ENCODE peak calls at places on chromosomes 4 and X, in ten cellular contexts. One of them, this sample, is unnamed. For H3K4me1, the result is how much of the 10 kb centered on the place peaks cover.

GRCh38 chr4:122777846-122778501 is 45.5 kb downstream of the BBS12 start:
- DNase-seq in sigmoid colon: no peak
- DNase-seq in cardiac muscle cell: peak
- DNase-seq in tibial nerve: no peak
- DNase-seq in mucosa of descending colon: no peak
- DNase-seq in fibroblast of lung: peak
- DNase-seq in naive thymus-derived CD4-positive, alpha-beta T cell: no peak
- DNase-seq in neuronal stem cell: no peak
- DNase-seq in SK-N-SH: no peak
- DNase-seq in heart right ventricle: no peak
- DNase-seq in this sample: no peak

GRCh38 chr4:26525136-26525535 is 34.9 kb upstream of the CCKAR start:
- DNase-seq in sigmoid colon: no peak
- DNase-seq in cardiac muscle cell: peak
- DNase-seq in tibial nerve: no peak
- DNase-seq in mucosa of descending colon: no peak
- DNase-seq in fibroblast of lung: peak
- DNase-seq in naive thymus-derived CD4-positive, alpha-beta T cell: no peak
- DNase-seq in neuronal stem cell: no peak
- DNase-seq in SK-N-SH: no peak
- DNase-seq in heart right ventricle: no peak
- DNase-seq in this sample: no peak

GRCh38 chr4:6673660-6674499 is 19.8 kb upstream of the S100P start:
- DNase-seq in sigmoid colon: peak
- DNase-seq in cardiac muscle cell: peak
- DNase-seq in tibial nerve: peak
- DNase-seq in mucosa of descending colon: peak
- DNase-seq in fibroblast of lung: peak
- DNase-seq in naive thymus-derived CD4-positive, alpha-beta T cell: peak
- DNase-seq in neuronal stem cell: peak
- DNase-seq in SK-N-SH: peak
- DNase-seq in heart right ventricle: peak
- DNase-seq in this sample: peak

GRCh38 chr4:137960371-137961050 is 281.6 kb downstream of the SLC7A11 start:
- DNase-seq in sigmoid colon: no peak
- DNase-seq in cardiac muscle cell: peak
- DNase-seq in tibial nerve: no peak
- DNase-seq in mucosa of descending colon: no peak
- DNase-seq in fibroblast of lung: peak
- DNase-seq in naive thymus-derived CD4-positive, alpha-beta T cell: no peak
- DNase-seq in neuronal stem cell: no peak
- DNase-seq in SK-N-SH: no peak
- DNase-seq in heart right ventricle: no peak
- DNase-seq in this sample: no peak

GRCh38 chrX:97806238-97806637 is 922.5 kb downstream of the RPA4 start:
- DNase-seq in sigmoid colon: no peak
- DNase-seq in cardiac muscle cell: no peak
- DNase-seq in tibial nerve: no peak
- DNase-seq in mucosa of descending colon: no peak
- DNase-seq in fibroblast of lung: peak
- DNase-seq in naive thymus-derived CD4-positive, alpha-beta T cell: no peak
- DNase-seq in neuronal stem cell: no peak
- DNase-seq in SK-N-SH: no peak
- DNase-seq in heart right ventricle: no peak
- DNase-seq in this sample: no peak

GRCh38 chrX:110170029-110170428 is 147.9 kb downstream of the AMMECR1 start:
- DNase-seq in sigmoid colon: no peak
- DNase-seq in cardiac muscle cell: no peak
- DNase-seq in tibial nerve: no peak
- DNase-seq in mucosa of descending colon: no peak
- DNase-seq in fibroblast of lung: no peak
- DNase-seq in naive thymus-derived CD4-positive, alpha-beta T cell: no peak
- DNase-seq in neuronal stem cell: no peak
- DNase-seq in SK-N-SH: no peak
- DNase-seq in heart right ventricle: no peak
- DNase-seq in this sample: no peak

GRCh38 chrX:39577976-39578962 is 519.5 kb downstream of the BCOR start:
- DNase-seq in sigmoid colon: no peak
- DNase-seq in cardiac muscle cell: peak
- DNase-seq in tibial nerve: peak
- DNase-seq in mucosa of descending colon: peak
- DNase-seq in fibroblast of lung: peak
- DNase-seq in naive thymus-derived CD4-positive, alpha-beta T cell: no peak
- DNase-seq in neuronal stem cell: no peak
- DNase-seq in SK-N-SH: no peak
- DNase-seq in heart right ventricle: peak
- DNase-seq in this sample: no peak

GRCh38 chrX:13774696-13775095 is 40.1 kb downstream of the OFD1 start:
- DNase-seq in sigmoid colon: no peak
- DNase-seq in cardiac muscle cell: no peak
- DNase-seq in tibial nerve: no peak
- DNase-seq in mucosa of descending colon: no peak
- DNase-seq in fibroblast of lung: no peak
- DNase-seq in naive thymus-derived CD4-positive, alpha-beta T cell: no peak
- DNase-seq in neuronal stem cell: no peak
- DNase-seq in SK-N-SH: no peak
- DNase-seq in heart right ventricle: no peak
- DNase-seq in this sample: no peak

GRCh38 chr4:15920723-15921591 is 17.6 kb downstream of the FGFBP1 start:
- DNase-seq in sigmoid colon: no peak
- DNase-seq in cardiac muscle cell: peak
- DNase-seq in tibial nerve: peak
- DNase-seq in mucosa of descending colon: peak
- DNase-seq in fibroblast of lung: peak
- DNase-seq in naive thymus-derived CD4-positive, alpha-beta T cell: no peak
- DNase-seq in neuronal stem cell: no peak
- DNase-seq in SK-N-SH: no peak
- DNase-seq in heart right ventricle: no peak
- DNase-seq in this sample: peak

GRCh38 chrX:29491659-29492058 is 723.7 kb upstream of the MAGEB2 start:
- DNase-seq in sigmoid colon: no peak
- DNase-seq in cardiac muscle cell: no peak
- DNase-seq in tibial nerve: no peak
- DNase-seq in mucosa of descending colon: no peak
- DNase-seq in fibroblast of lung: no peak
- DNase-seq in naive thymus-derived CD4-positive, alpha-beta T cell: no peak
- DNase-seq in neuronal stem cell: no peak
- DNase-seq in SK-N-SH: no peak
- DNase-seq in heart right ventricle: no peak
- DNase-seq in this sample: no peak

GRCh38 chr4:24115101-24115500 is 225.3 kb upstream of the PPARGC1A start:
- DNase-seq in sigmoid colon: no peak
- DNase-seq in cardiac muscle cell: no peak
- DNase-seq in tibial nerve: no peak
- DNase-seq in mucosa of descending colon: no peak
- DNase-seq in fibroblast of lung: no peak
- DNase-seq in naive thymus-derived CD4-positive, alpha-beta T cell: no peak
- DNase-seq in neuronal stem cell: no peak
- DNase-seq in SK-N-SH: no peak
- DNase-seq in heart right ventricle: no peak
- DNase-seq in this sample: no peak

GRCh38 chr4:139665690-139666529 is at the start of gene MGST2:
- DNase-seq in sigmoid colon: peak
- DNase-seq in cardiac muscle cell: peak
- DNase-seq in tibial nerve: peak
- DNase-seq in mucosa of descending colon: peak
- DNase-seq in fibroblast of lung: peak
- DNase-seq in naive thymus-derived CD4-positive, alpha-beta T cell: no peak
- DNase-seq in neuronal stem cell: peak
- DNase-seq in SK-N-SH: peak
- DNase-seq in heart right ventricle: peak
- DNase-seq in this sample: peak

DNA sequence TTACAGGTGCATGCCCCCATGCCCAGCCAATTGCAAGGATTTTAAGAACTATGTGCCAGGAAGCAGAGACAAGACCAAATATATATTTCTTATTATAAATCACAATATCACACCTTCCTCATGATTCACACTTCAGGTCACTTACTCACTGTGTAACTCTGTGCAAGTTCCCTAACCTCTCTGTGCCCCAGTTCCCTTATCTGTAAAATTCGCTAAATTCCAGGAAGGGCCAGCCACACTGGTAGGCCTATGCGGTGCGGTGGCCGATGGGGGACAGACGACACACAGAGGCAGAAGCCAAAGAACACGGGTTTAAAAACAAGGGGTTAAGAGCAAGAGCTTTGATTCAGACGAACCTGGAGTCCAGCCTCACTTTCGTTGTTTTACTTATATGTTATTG is 2.8 kb downstream of the TRIM2 start:
- DNase-seq in sigmoid colon: no peak
- DNase-seq in cardiac muscle cell: no peak
- DNase-seq in tibial nerve: no peak
- DNase-seq in mucosa of descending colon: no peak
- DNase-seq in fibroblast of lung: no peak
- DNase-seq in naive thymus-derived CD4-positive, alpha-beta T cell: no peak
- DNase-seq in neuronal stem cell: no peak
- DNase-seq in SK-N-SH: no peak
- DNase-seq in heart right ventricle: no peak
- DNase-seq in this sample: no peak
- H3K4me1 ChIP-seq in sigmoid colon: under half
- H3K4me1 ChIP-seq in cardiac muscle cell: under half
- H3K4me1 ChIP-seq in tibial nerve: under half
- H3K4me1 ChIP-seq in mucosa of descending colon: under half
- H3K4me1 ChIP-seq in fibroblast of lung: under half
- H3K4me1 ChIP-seq in naive thymus-derived CD4-positive, alpha-beta T cell: under half
- H3K4me1 ChIP-seq in neuronal stem cell: under half
- H3K4me1 ChIP-seq in SK-N-SH: under half
- H3K4me1 ChIP-seq in heart right ventricle: under half
- H3K4me1 ChIP-seq in this sample: under half

DNA sequence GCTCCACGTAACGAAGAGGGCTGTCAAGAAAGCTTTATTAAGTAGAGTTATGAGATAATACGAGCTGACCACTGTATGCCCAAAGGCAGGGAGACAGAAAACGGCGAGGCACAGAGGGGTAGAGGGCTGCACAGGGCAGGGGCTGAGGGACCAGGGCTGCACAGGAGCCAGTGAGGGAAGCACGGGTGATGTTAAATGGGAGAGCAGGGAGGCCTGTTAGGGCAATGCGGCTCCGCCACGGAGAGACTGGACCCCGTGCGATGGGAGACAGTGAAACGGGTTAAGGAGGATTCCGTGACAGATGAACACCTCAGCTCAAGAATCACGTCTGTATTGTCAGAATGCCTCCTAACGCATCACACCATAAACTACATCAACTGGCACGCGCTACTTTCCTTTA is 25.1 kb downstream of the FAT1 start:
- DNase-seq in sigmoid colon: no peak
- DNase-seq in cardiac muscle cell: no peak
- DNase-seq in tibial nerve: no peak
- DNase-seq in mucosa of descending colon: no peak
- DNase-seq in fibroblast of lung: no peak
- DNase-seq in naive thymus-derived CD4-positive, alpha-beta T cell: no peak
- DNase-seq in neuronal stem cell: no peak
- DNase-seq in SK-N-SH: no peak
- DNase-seq in heart right ventricle: no peak
- DNase-seq in this sample: no peak
- H3K4me1 ChIP-seq in sigmoid colon: half or more
- H3K4me1 ChIP-seq in cardiac muscle cell: under half
- H3K4me1 ChIP-seq in tibial nerve: under half
- H3K4me1 ChIP-seq in mucosa of descending colon: under half
- H3K4me1 ChIP-seq in fibroblast of lung: under half
- H3K4me1 ChIP-seq in naive thymus-derived CD4-positive, alpha-beta T cell: under half
- H3K4me1 ChIP-seq in neuronal stem cell: under half
- H3K4me1 ChIP-seq in SK-N-SH: under half
- H3K4me1 ChIP-seq in heart right ventricle: under half
- H3K4me1 ChIP-seq in this sample: under half

GRCh38 chr4:10160280-10160856 is 43.8 kb upstream of the WDR1 start:
- DNase-seq in sigmoid colon: no peak
- DNase-seq in cardiac muscle cell: peak
- DNase-seq in tibial nerve: no peak
- DNase-seq in mucosa of descending colon: no peak
- DNase-seq in fibroblast of lung: peak
- DNase-seq in naive thymus-derived CD4-positive, alpha-beta T cell: peak
- DNase-seq in neuronal stem cell: no peak
- DNase-seq in SK-N-SH: no peak
- DNase-seq in heart right ventricle: no peak
- DNase-seq in this sample: no peak
- H3K4me1 ChIP-seq in sigmoid colon: under half
- H3K4me1 ChIP-seq in cardiac muscle cell: under half
- H3K4me1 ChIP-seq in tibial nerve: under half
- H3K4me1 ChIP-seq in mucosa of descending colon: under half
- H3K4me1 ChIP-seq in fibroblast of lung: under half
- H3K4me1 ChIP-seq in naive thymus-derived CD4-positive, alpha-beta T cell: under half
- H3K4me1 ChIP-seq in neuronal stem cell: under half
- H3K4me1 ChIP-seq in SK-N-SH: under half
- H3K4me1 ChIP-seq in heart right ventricle: under half
- H3K4me1 ChIP-seq in this sample: under half

GRCh38 chrX:2486476-2487133 is 14.2 kb downstream of the DHRSX start:
- DNase-seq in sigmoid colon: no peak
- DNase-seq in cardiac muscle cell: no peak
- DNase-seq in tibial nerve: no peak
- DNase-seq in mucosa of descending colon: no peak
- DNase-seq in fibroblast of lung: no peak
- DNase-seq in naive thymus-derived CD4-positive, alpha-beta T cell: no peak
- DNase-seq in neuronal stem cell: no peak
- DNase-seq in SK-N-SH: no peak
- DNase-seq in heart right ventricle: no peak
- DNase-seq in this sample: no peak

GRCh38 chrX:2488621-2489285 is 12.0 kb downstream of the DHRSX start:
- DNase-seq in sigmoid colon: no peak
- DNase-seq in cardiac muscle cell: no peak
- DNase-seq in tibial nerve: no peak
- DNase-seq in mucosa of descending colon: no peak
- DNase-seq in fibroblast of lung: no peak
- DNase-seq in naive thymus-derived CD4-positive, alpha-beta T cell: no peak
- DNase-seq in neuronal stem cell: no peak
- DNase-seq in SK-N-SH: no peak
- DNase-seq in heart right ventricle: no peak
- DNase-seq in this sample: no peak

GRCh38 chrX:2485789-2486345 is 14.9 kb downstream of the DHRSX start:
- DNase-seq in sigmoid colon: no peak
- DNase-seq in cardiac muscle cell: peak
- DNase-seq in tibial nerve: no peak
- DNase-seq in mucosa of descending colon: no peak
- DNase-seq in fibroblast of lung: no peak
- DNase-seq in naive thymus-derived CD4-positive, alpha-beta T cell: no peak
- DNase-seq in neuronal stem cell: no peak
- DNase-seq in SK-N-SH: no peak
- DNase-seq in heart right ventricle: no peak
- DNase-seq in this sample: no peak

GRCh38 chrX:2485460-2485753 is 15.4 kb downstream of the DHRSX start:
- DNase-seq in sigmoid colon: no peak
- DNase-seq in cardiac muscle cell: peak
- DNase-seq in tibial nerve: no peak
- DNase-seq in mucosa of descending colon: no peak
- DNase-seq in fibroblast of lung: peak
- DNase-seq in naive thymus-derived CD4-positive, alpha-beta T cell: no peak
- DNase-seq in neuronal stem cell: no peak
- DNase-seq in SK-N-SH: no peak
- DNase-seq in heart right ventricle: no peak
- DNase-seq in this sample: no peak

DNA sequence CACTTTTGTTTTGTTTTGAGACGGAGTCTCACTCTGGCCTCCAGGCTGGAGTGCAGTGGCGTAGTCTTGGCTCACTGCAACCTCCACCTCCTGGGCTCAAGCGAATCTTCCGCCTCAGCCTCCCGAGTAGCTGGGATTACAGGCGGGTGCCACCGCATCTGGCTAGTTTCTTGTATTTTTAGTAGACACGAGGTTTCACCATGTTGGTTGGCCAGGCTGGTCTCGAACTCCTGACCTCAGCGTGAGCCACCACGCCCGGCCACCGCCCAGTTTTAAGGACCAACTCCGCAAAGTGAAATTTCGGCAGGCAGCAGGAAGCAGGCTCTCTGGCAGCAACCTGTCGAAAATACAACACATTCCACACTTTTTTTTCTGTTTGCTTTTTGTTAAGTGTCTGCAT is 13.4 kb downstream of the DHRSX start:
- DNase-seq in sigmoid colon: no peak
- DNase-seq in cardiac muscle cell: no peak
- DNase-seq in tibial nerve: no peak
- DNase-seq in mucosa of descending colon: no peak
- DNase-seq in fibroblast of lung: no peak
- DNase-seq in naive thymus-derived CD4-positive, alpha-beta T cell: no peak
- DNase-seq in neuronal stem cell: no peak
- DNase-seq in SK-N-SH: no peak
- DNase-seq in heart right ventricle: no peak
- DNase-seq in this sample: no peak
- H3K4me1 ChIP-seq in sigmoid colon: under half
- H3K4me1 ChIP-seq in cardiac muscle cell: under half
- H3K4me1 ChIP-seq in tibial nerve: under half
- H3K4me1 ChIP-seq in mucosa of descending colon: under half
- H3K4me1 ChIP-seq in fibroblast of lung: under half
- H3K4me1 ChIP-seq in naive thymus-derived CD4-positive, alpha-beta T cell: under half
- H3K4me1 ChIP-seq in neuronal stem cell: under half
- H3K4me1 ChIP-seq in SK-N-SH: under half
- H3K4me1 ChIP-seq in heart right ventricle: under half
- H3K4me1 ChIP-seq in this sample: under half